ENCODE peak calls at places on chromosomes 13 and 19, in five cellular contexts. One of them, this sample, is unnamed.

GRCh38 chr13:36173923-36174322 is 40.4 kb downstream of the SOHLH2 start:
- DNase-seq in ascending aorta: no peak
- DNase-seq in B cell: no peak
- DNase-seq in mucosa of descending colon: no peak
- DNase-seq in fibroblast of villous mesenchyme: no peak
- DNase-seq in this sample: no peak

GRCh38 chr13:107438251-107438650 is 777.1 kb downstream of the LIG4 start:
- DNase-seq in ascending aorta: no peak
- DNase-seq in B cell: no peak
- DNase-seq in mucosa of descending colon: no peak
- DNase-seq in fibroblast of villous mesenchyme: no peak
- DNase-seq in this sample: no peak

GRCh38 chr13:98214008-98214643 is 37.1 kb upstream of the RNF113B start:
- DNase-seq in ascending aorta: no peak
- DNase-seq in B cell: no peak
- DNase-seq in mucosa of descending colon: peak
- DNase-seq in fibroblast of villous mesenchyme: peak
- DNase-seq in this sample: no peak

GRCh38 chr13:30792257-30793000 is 57.1 kb downstream of the ALOX5AP start:
- DNase-seq in ascending aorta: peak
- DNase-seq in B cell: no peak
- DNase-seq in mucosa of descending colon: peak
- DNase-seq in fibroblast of villous mesenchyme: peak
- DNase-seq in this sample: peak

GRCh38 chr19:13665125-13665903 is 99.0 kb upstream of the MRI1 start:
- DNase-seq in ascending aorta: no peak
- DNase-seq in B cell: peak
- DNase-seq in mucosa of descending colon: no peak
- DNase-seq in fibroblast of villous mesenchyme: no peak
- DNase-seq in this sample: no peak

GRCh38 chr13:31807090-31807541 is 67.8 kb downstream of the RXFP2 start:
- DNase-seq in ascending aorta: no peak
- DNase-seq in B cell: no peak
- DNase-seq in mucosa of descending colon: no peak
- DNase-seq in fibroblast of villous mesenchyme: no peak
- DNase-seq in this sample: no peak

GRCh38 chr13:26618726-26619125 is 61.2 kb downstream of the WASF3 start:
- DNase-seq in ascending aorta: no peak
- DNase-seq in B cell: no peak
- DNase-seq in mucosa of descending colon: no peak
- DNase-seq in fibroblast of villous mesenchyme: no peak
- DNase-seq in this sample: no peak

GRCh38 chr19:38209671-38210457 is 14.2 kb downstream of the DPF1 start:
- DNase-seq in ascending aorta: peak
- DNase-seq in B cell: no peak
- DNase-seq in mucosa of descending colon: peak
- DNase-seq in fibroblast of villous mesenchyme: peak
- DNase-seq in this sample: peak

GRCh38 chr19:46480409-46480808 is 9.0 kb upstream of the PNMA8A start:
- DNase-seq in ascending aorta: no peak
- DNase-seq in B cell: no peak
- DNase-seq in mucosa of descending colon: no peak
- DNase-seq in fibroblast of villous mesenchyme: peak
- DNase-seq in this sample: no peak

GRCh38 chr19:616732-617526 is 16.4 kb downstream of the POLRMT start:
- DNase-seq in ascending aorta: no peak
- DNase-seq in B cell: no peak
- DNase-seq in mucosa of descending colon: no peak
- DNase-seq in fibroblast of villous mesenchyme: no peak
- DNase-seq in this sample: no peak

GRCh38 chr13:26221399-26221720 is 754 bp downstream of the RNF6 start:
- DNase-seq in ascending aorta: no peak
- DNase-seq in B cell: no peak
- DNase-seq in mucosa of descending colon: no peak
- DNase-seq in fibroblast of villous mesenchyme: no peak
- DNase-seq in this sample: no peak

GRCh38 chr19:22634450-22634827 is 315 bp downstream of the ZNF492 start:
- DNase-seq in ascending aorta: no peak
- DNase-seq in B cell: no peak
- DNase-seq in mucosa of descending colon: no peak
- DNase-seq in fibroblast of villous mesenchyme: no peak
- DNase-seq in this sample: no peak

GRCh38 chr19:52941941-52942370 is 18.7 kb upstream of the ZNF888 start:
- DNase-seq in ascending aorta: peak
- DNase-seq in B cell: no peak
- DNase-seq in mucosa of descending colon: peak
- DNase-seq in fibroblast of villous mesenchyme: peak
- DNase-seq in this sample: peak

GRCh38 chr13:30113531-30113930 is 193.8 kb downstream of the KATNAL1 start:
- DNase-seq in ascending aorta: no peak
- DNase-seq in B cell: no peak
- DNase-seq in mucosa of descending colon: no peak
- DNase-seq in fibroblast of villous mesenchyme: no peak
- DNase-seq in this sample: no peak

GRCh38 chr13:52804202-52804641 is 44.2 kb downstream of the PCDH8 start:
- DNase-seq in ascending aorta: no peak
- DNase-seq in B cell: no peak
- DNase-seq in mucosa of descending colon: no peak
- DNase-seq in fibroblast of villous mesenchyme: no peak
- DNase-seq in this sample: no peak

GRCh38 chr19:12873891-12874745 is 7.1 kb downstream of the DNASE2 start:
- DNase-seq in ascending aorta: no peak
- DNase-seq in B cell: no peak
- DNase-seq in mucosa of descending colon: no peak
- DNase-seq in fibroblast of villous mesenchyme: no peak
- DNase-seq in this sample: no peak

GRCh38 chr13:26017932-26018690 is 33.7 kb downstream of the SHISA2 start:
- DNase-seq in ascending aorta: no peak
- DNase-seq in B cell: no peak
- DNase-seq in mucosa of descending colon: no peak
- DNase-seq in fibroblast of villous mesenchyme: no peak
- DNase-seq in this sample: no peak

GRCh38 chr19:35882074-35882832 is 13.9 kb downstream of the APLP1 start:
- DNase-seq in ascending aorta: no peak
- DNase-seq in B cell: peak
- DNase-seq in mucosa of descending colon: no peak
- DNase-seq in fibroblast of villous mesenchyme: peak
- DNase-seq in this sample: peak

GRCh38 chr19:58538257-58539168 is 5.4 kb upstream of the TRIM28 start:
- DNase-seq in ascending aorta: no peak
- DNase-seq in B cell: no peak
- DNase-seq in mucosa of descending colon: peak
- DNase-seq in fibroblast of villous mesenchyme: no peak
- DNase-seq in this sample: no peak

GRCh38 chr13:25778302-25778701 is 273.5 kb downstream of the SHISA2 start:
- DNase-seq in ascending aorta: no peak
- DNase-seq in B cell: no peak
- DNase-seq in mucosa of descending colon: no peak
- DNase-seq in fibroblast of villous mesenchyme: no peak
- DNase-seq in this sample: no peak

GRCh38 chr19:18900700-18901502 is 4.9 kb upstream of the CERS1 start:
- DNase-seq in ascending aorta: no peak
- DNase-seq in B cell: no peak
- DNase-seq in mucosa of descending colon: no peak
- DNase-seq in fibroblast of villous mesenchyme: no peak
- DNase-seq in this sample: no peak

GRCh38 chr19:48615145-48616040 is 517 bp upstream of the FAM83E start:
- DNase-seq in ascending aorta: no peak
- DNase-seq in B cell: no peak
- DNase-seq in mucosa of descending colon: no peak
- DNase-seq in fibroblast of villous mesenchyme: no peak
- DNase-seq in this sample: no peak

GRCh38 chr19:54325194-54325621 is 12.2 kb upstream of the LILRA5 start:
- DNase-seq in ascending aorta: no peak
- DNase-seq in B cell: peak
- DNase-seq in mucosa of descending colon: no peak
- DNase-seq in fibroblast of villous mesenchyme: peak
- DNase-seq in this sample: no peak

GRCh38 chr13:40749327-40749726 is 21.7 kb downstream of the MRPS31 start:
- DNase-seq in ascending aorta: no peak
- DNase-seq in B cell: no peak
- DNase-seq in mucosa of descending colon: no peak
- DNase-seq in fibroblast of villous mesenchyme: no peak
- DNase-seq in this sample: no peak

GRCh38 chr19:14347999-14348889 is 33.0 kb upstream of the ADGRE5 start:
- DNase-seq in ascending aorta: peak
- DNase-seq in B cell: peak
- DNase-seq in mucosa of descending colon: peak
- DNase-seq in fibroblast of villous mesenchyme: peak
- DNase-seq in this sample: peak

GRCh38 chr19:14542721-14543328 is 13.4 kb downstream of the TECR start:
- DNase-seq in ascending aorta: no peak
- DNase-seq in B cell: no peak
- DNase-seq in mucosa of descending colon: no peak
- DNase-seq in fibroblast of villous mesenchyme: peak
- DNase-seq in this sample: no peak

GRCh38 chr13:50910483-50910805 is 853 bp downstream of the RNASEH2B start:
- DNase-seq in ascending aorta: no peak
- DNase-seq in B cell: no peak
- DNase-seq in mucosa of descending colon: no peak
- DNase-seq in fibroblast of villous mesenchyme: peak
- DNase-seq in this sample: peak

GRCh38 chr13:64928704-64929499 is 2301.2 kb downstream of the PCDH9 start:
- DNase-seq in ascending aorta: no peak
- DNase-seq in B cell: no peak
- DNase-seq in mucosa of descending colon: no peak
- DNase-seq in fibroblast of villous mesenchyme: peak
- DNase-seq in this sample: no peak

GRCh38 chr19:38142176-38143035 is 81.6 kb downstream of the DPF1 start:
- DNase-seq in ascending aorta: peak
- DNase-seq in B cell: no peak
- DNase-seq in mucosa of descending colon: peak
- DNase-seq in fibroblast of villous mesenchyme: peak
- DNase-seq in this sample: peak

GRCh38 chr19:15769586-15769985 is 17.9 kb upstream of the OR10H5 start:
- DNase-seq in ascending aorta: no peak
- DNase-seq in B cell: no peak
- DNase-seq in mucosa of descending colon: peak
- DNase-seq in fibroblast of villous mesenchyme: no peak
- DNase-seq in this sample: no peak

GRCh38 chr19:2413629-2414028 is 13.8 kb downstream of the TIMM13 start:
- DNase-seq in ascending aorta: no peak
- DNase-seq in B cell: no peak
- DNase-seq in mucosa of descending colon: no peak
- DNase-seq in fibroblast of villous mesenchyme: no peak
- DNase-seq in this sample: no peak

GRCh38 chr19:44570984-44571684 is 41.7 kb upstream of the CEACAM20 start:
- DNase-seq in ascending aorta: peak
- DNase-seq in B cell: peak
- DNase-seq in mucosa of descending colon: no peak
- DNase-seq in fibroblast of villous mesenchyme: peak
- DNase-seq in this sample: peak

GRCh38 chr19:33214621-33215020 is 11.0 kb downstream of the SLC7A10 start:
- DNase-seq in ascending aorta: no peak
- DNase-seq in B cell: no peak
- DNase-seq in mucosa of descending colon: no peak
- DNase-seq in fibroblast of villous mesenchyme: peak
- DNase-seq in this sample: no peak
- TF ChIP-seq CTCF in ascending aorta: no peak
- TF ChIP-seq CTCF in B cell: no peak
- TF ChIP-seq CTCF in mucosa of descending colon: no peak
- TF ChIP-seq CTCF in fibroblast of villous mesenchyme: peak
- TF ChIP-seq CTCF in this sample: no peak

GRCh38 chr13:109271555-109271954 is 514.8 kb downstream of the IRS2 start:
- DNase-seq in ascending aorta: no peak
- DNase-seq in B cell: no peak
- DNase-seq in mucosa of descending colon: no peak
- DNase-seq in fibroblast of villous mesenchyme: no peak
- DNase-seq in this sample: no peak

GRCh38 chr13:109272595-109273325 is 513.6 kb downstream of the IRS2 start:
- DNase-seq in ascending aorta: no peak
- DNase-seq in B cell: no peak
- DNase-seq in mucosa of descending colon: no peak
- DNase-seq in fibroblast of villous mesenchyme: peak
- DNase-seq in this sample: no peak

GRCh38 chr13:109273326-109273751 is 513.0 kb downstream of the IRS2 start:
- DNase-seq in ascending aorta: no peak
- DNase-seq in B cell: no peak
- DNase-seq in mucosa of descending colon: no peak
- DNase-seq in fibroblast of villous mesenchyme: peak
- DNase-seq in this sample: no peak

GRCh38 chr13:109271991-109272454 is 514.4 kb downstream of the IRS2 start:
- DNase-seq in ascending aorta: no peak
- DNase-seq in B cell: no peak
- DNase-seq in mucosa of descending colon: no peak
- DNase-seq in fibroblast of villous mesenchyme: peak
- DNase-seq in this sample: no peak

DNA sequence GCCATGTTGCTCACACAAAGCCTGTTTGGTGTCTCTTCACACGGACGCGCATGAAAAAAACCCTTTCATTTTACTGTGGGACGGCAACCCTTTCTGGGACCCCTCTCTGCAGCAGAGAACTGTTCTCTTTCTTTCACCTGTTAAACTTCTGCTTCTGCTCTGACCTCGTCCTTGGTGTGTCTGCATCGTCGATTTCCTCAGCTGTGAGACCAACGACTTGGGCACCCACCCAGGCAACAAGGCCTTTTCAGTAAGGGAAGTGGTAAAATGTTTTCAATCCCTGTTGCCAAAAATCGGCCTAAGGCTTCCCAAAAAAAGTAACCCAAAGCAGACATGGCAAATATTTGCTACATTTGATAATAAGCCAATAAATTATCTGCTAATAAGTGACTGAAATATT is 515.3 kb downstream of the IRS2 start:
- DNase-seq in ascending aorta: no peak
- DNase-seq in B cell: no peak
- DNase-seq in mucosa of descending colon: no peak
- DNase-seq in fibroblast of villous mesenchyme: no peak
- DNase-seq in this sample: no peak
- TF ChIP-seq CTCF in ascending aorta: no peak
- TF ChIP-seq CTCF in B cell: no peak
- TF ChIP-seq CTCF in mucosa of descending colon: no peak
- TF ChIP-seq CTCF in fibroblast of villous mesenchyme: no peak
- TF ChIP-seq CTCF in this sample: no peak

GRCh38 chr19:30086220-30086619 is 144.2 kb downstream of the URI1 start:
- DNase-seq in ascending aorta: no peak
- DNase-seq in B cell: no peak
- DNase-seq in mucosa of descending colon: no peak
- DNase-seq in fibroblast of villous mesenchyme: no peak
- DNase-seq in this sample: no peak
- TF ChIP-seq CTCF in ascending aorta: no peak
- TF ChIP-seq CTCF in B cell: no peak
- TF ChIP-seq CTCF in mucosa of descending colon: no peak
- TF ChIP-seq CTCF in fibroblast of villous mesenchyme: no peak
- TF ChIP-seq CTCF in this sample: no peak

DNA sequence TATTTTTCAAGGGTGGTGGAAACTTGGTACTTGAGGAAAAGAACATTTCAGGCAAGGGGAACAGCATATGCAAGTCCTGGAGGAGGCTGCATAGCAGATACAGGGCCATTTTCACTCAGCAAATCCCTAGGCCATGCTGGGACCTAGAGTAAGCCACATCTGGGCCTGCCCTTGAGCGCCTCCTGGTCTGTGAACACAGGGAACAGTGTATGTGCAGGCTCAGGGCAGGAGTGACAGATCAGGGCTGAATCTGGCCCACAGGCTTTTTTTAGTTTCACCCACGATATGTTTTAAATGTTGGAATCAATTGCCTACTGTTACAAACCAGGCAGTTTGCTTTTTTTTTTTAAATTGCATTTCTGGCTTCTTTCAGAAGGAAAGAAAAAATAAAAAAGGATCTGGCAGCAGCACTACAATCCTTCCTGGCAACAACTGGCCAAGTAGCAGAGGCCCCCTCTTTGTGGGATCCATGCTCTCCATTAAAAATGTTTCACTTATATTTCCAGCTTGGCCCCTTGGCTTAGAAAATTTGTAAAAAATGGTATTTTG is 1.4 kb upstream of the TMEM145 start:
- DNase-seq in ascending aorta: no peak
- DNase-seq in B cell: no peak
- DNase-seq in mucosa of descending colon: no peak
- DNase-seq in fibroblast of villous mesenchyme: no peak
- DNase-seq in this sample: no peak
- TF ChIP-seq CTCF in ascending aorta: no peak
- TF ChIP-seq CTCF in B cell: no peak
- TF ChIP-seq CTCF in mucosa of descending colon: no peak
- TF ChIP-seq CTCF in fibroblast of villous mesenchyme: peak
- TF ChIP-seq CTCF in this sample: no peak